ENCODE peak calls at places on chromosomes 2 and 18, in nine cellular contexts. One of them, this sample, is unnamed.

GRCh38 chr2:42784204-42784880 is 8.0 kb downstream of the HAAO start:
- DNase-seq in heart left ventricle: no peak
- DNase-seq in DND-41: no peak
- DNase-seq in aorta: peak; percentile 24
- DNase-seq in cardiac muscle cell: no peak
- DNase-seq in CD8-positive, alpha-beta memory T cell: no peak
- DNase-seq in PC-9: no peak
- DNase-seq in astrocyte: no peak
- DNase-seq in esophagus squamous epithelium: no peak
- DNase-seq in this sample: no peak

GRCh38 chr2:199911052-199911876 is at the start of gene C2orf69:
- DNase-seq in heart left ventricle: peak; percentile 97
- DNase-seq in PC-9: peak; percentile 92
- DNase-seq in CD8-positive, alpha-beta memory T cell: peak; percentile 88
- DNase-seq in DND-41: peak; percentile 97
- DNase-seq in astrocyte: peak; percentile 91
- DNase-seq in aorta: peak; percentile 98
- DNase-seq in esophagus squamous epithelium: peak; percentile 71
- DNase-seq in cardiac muscle cell: peak; percentile 97
- DNase-seq in this sample: peak; percentile 94

GRCh38 chr18:10182009-10182624 is 268.3 kb downstream of the VAPA start:
- DNase-seq in DND-41: no peak
- DNase-seq in aorta: no peak
- DNase-seq in PC-9: peak; percentile 61
- DNase-seq in CD8-positive, alpha-beta memory T cell: no peak
- DNase-seq in esophagus squamous epithelium: no peak
- DNase-seq in astrocyte: no peak
- DNase-seq in cardiac muscle cell: no peak
- DNase-seq in heart left ventricle: no peak
- DNase-seq in this sample: no peak

GRCh38 chr2:73265298-73266060 is 18.8 kb downstream of the FBXO41 start:
- DNase-seq in CD8-positive, alpha-beta memory T cell: no peak
- DNase-seq in astrocyte: no peak
- DNase-seq in PC-9: no peak
- DNase-seq in aorta: no peak
- DNase-seq in esophagus squamous epithelium: no peak
- DNase-seq in DND-41: no peak
- DNase-seq in heart left ventricle: no peak
- DNase-seq in cardiac muscle cell: no peak
- DNase-seq in this sample: no peak

GRCh38 chr2:54411801-54412354 is 44.2 kb upstream of the SPTBN1 start:
- DNase-seq in astrocyte: peak; percentile 22
- DNase-seq in cardiac muscle cell: peak; percentile 36
- DNase-seq in CD8-positive, alpha-beta memory T cell: no peak
- DNase-seq in esophagus squamous epithelium: no peak
- DNase-seq in heart left ventricle: no peak
- DNase-seq in aorta: no peak
- DNase-seq in DND-41: no peak
- DNase-seq in PC-9: no peak
- DNase-seq in this sample: no peak

GRCh38 chr2:67854103-67854502 is 208.7 kb downstream of the C1D start:
- DNase-seq in PC-9: peak; percentile 16
- DNase-seq in esophagus squamous epithelium: no peak
- DNase-seq in heart left ventricle: no peak
- DNase-seq in DND-41: no peak
- DNase-seq in aorta: no peak
- DNase-seq in cardiac muscle cell: no peak
- DNase-seq in astrocyte: no peak
- DNase-seq in CD8-positive, alpha-beta memory T cell: no peak
- DNase-seq in this sample: no peak

GRCh38 chr2:136288249-136288648 is 170.3 kb upstream of the CXCR4 start:
- DNase-seq in CD8-positive, alpha-beta memory T cell: no peak
- DNase-seq in DND-41: no peak
- DNase-seq in astrocyte: no peak
- DNase-seq in heart left ventricle: no peak
- DNase-seq in aorta: no peak
- DNase-seq in cardiac muscle cell: no peak
- DNase-seq in esophagus squamous epithelium: no peak
- DNase-seq in PC-9: no peak
- DNase-seq in this sample: no peak

GRCh38 chr2:231926761-231927565 is 767 bp upstream of the NPPC start:
- DNase-seq in PC-9: no peak
- DNase-seq in cardiac muscle cell: peak; percentile 23
- DNase-seq in CD8-positive, alpha-beta memory T cell: no peak
- DNase-seq in esophagus squamous epithelium: no peak
- DNase-seq in heart left ventricle: no peak
- DNase-seq in astrocyte: no peak
- DNase-seq in DND-41: no peak
- DNase-seq in aorta: peak; percentile 29
- DNase-seq in this sample: no peak

GRCh38 chr2:85405076-85405402 is 5.1 kb downstream of the CAPG start:
- DNase-seq in heart left ventricle: no peak
- DNase-seq in cardiac muscle cell: no peak
- DNase-seq in esophagus squamous epithelium: no peak
- DNase-seq in aorta: no peak
- DNase-seq in PC-9: no peak
- DNase-seq in DND-41: no peak
- DNase-seq in astrocyte: no peak
- DNase-seq in CD8-positive, alpha-beta memory T cell: no peak
- DNase-seq in this sample: no peak

GRCh38 chr18:24010673-24011072 is 3.9 kb upstream of the TTC39C start:
- DNase-seq in aorta: no peak
- DNase-seq in cardiac muscle cell: no peak
- DNase-seq in DND-41: no peak
- DNase-seq in esophagus squamous epithelium: no peak
- DNase-seq in CD8-positive, alpha-beta memory T cell: no peak
- DNase-seq in PC-9: no peak
- DNase-seq in astrocyte: no peak
- DNase-seq in heart left ventricle: no peak
- DNase-seq in this sample: no peak

GRCh38 chr2:68368657-68369339 is 3.7 kb downstream of the PLEK start:
- DNase-seq in esophagus squamous epithelium: no peak
- DNase-seq in aorta: peak; percentile 62
- DNase-seq in astrocyte: peak; percentile 85
- DNase-seq in DND-41: no peak
- DNase-seq in PC-9: no peak
- DNase-seq in CD8-positive, alpha-beta memory T cell: no peak
- DNase-seq in cardiac muscle cell: no peak
- DNase-seq in heart left ventricle: no peak
- DNase-seq in this sample: no peak

GRCh38 chr2:239227661-239228371 is 173.0 kb downstream of the HDAC4 start:
- DNase-seq in CD8-positive, alpha-beta memory T cell: no peak
- DNase-seq in astrocyte: peak; percentile 33
- DNase-seq in esophagus squamous epithelium: no peak
- DNase-seq in PC-9: no peak
- DNase-seq in heart left ventricle: peak; percentile 67
- DNase-seq in cardiac muscle cell: no peak
- DNase-seq in DND-41: no peak
- DNase-seq in aorta: no peak
- DNase-seq in this sample: peak; percentile 73

GRCh38 chr2:215900203-215900611 is 113.1 kb downstream of the MREG start:
- DNase-seq in astrocyte: no peak
- DNase-seq in esophagus squamous epithelium: no peak
- DNase-seq in cardiac muscle cell: no peak
- DNase-seq in heart left ventricle: no peak
- DNase-seq in CD8-positive, alpha-beta memory T cell: no peak
- DNase-seq in DND-41: no peak
- DNase-seq in PC-9: peak; percentile 74
- DNase-seq in aorta: peak; percentile 54
- DNase-seq in this sample: peak; percentile 60

GRCh38 chr2:60488291-60488690 is 65.2 kb downstream of the BCL11A start:
- DNase-seq in PC-9: no peak
- DNase-seq in astrocyte: no peak
- DNase-seq in DND-41: no peak
- DNase-seq in CD8-positive, alpha-beta memory T cell: no peak
- DNase-seq in esophagus squamous epithelium: no peak
- DNase-seq in aorta: no peak
- DNase-seq in heart left ventricle: no peak
- DNase-seq in cardiac muscle cell: no peak
- DNase-seq in this sample: no peak

GRCh38 chr2:216216951-216217903 is 108.1 kb downstream of the XRCC5 start:
- DNase-seq in PC-9: peak; percentile 61
- DNase-seq in esophagus squamous epithelium: no peak
- DNase-seq in heart left ventricle: no peak
- DNase-seq in astrocyte: peak; percentile 46
- DNase-seq in cardiac muscle cell: no peak
- DNase-seq in aorta: no peak
- DNase-seq in DND-41: no peak
- DNase-seq in CD8-positive, alpha-beta memory T cell: no peak
- DNase-seq in this sample: no peak

GRCh38 chr2:129404000-129404700 is 575.3 kb upstream of the RAB6C start:
- DNase-seq in DND-41: no peak
- DNase-seq in esophagus squamous epithelium: no peak
- DNase-seq in PC-9: no peak
- DNase-seq in aorta: no peak
- DNase-seq in cardiac muscle cell: no peak
- DNase-seq in CD8-positive, alpha-beta memory T cell: no peak
- DNase-seq in heart left ventricle: no peak
- DNase-seq in astrocyte: no peak
- DNase-seq in this sample: no peak

GRCh38 chr2:223123859-223124610 is 72.0 kb downstream of the KCNE4 start:
- DNase-seq in aorta: no peak
- DNase-seq in esophagus squamous epithelium: no peak
- DNase-seq in PC-9: no peak
- DNase-seq in heart left ventricle: no peak
- DNase-seq in astrocyte: no peak
- DNase-seq in DND-41: no peak
- DNase-seq in cardiac muscle cell: no peak
- DNase-seq in CD8-positive, alpha-beta memory T cell: no peak
- DNase-seq in this sample: no peak

GRCh38 chr2:46042711-46043110 is 254.5 kb upstream of the EPAS1 start:
- DNase-seq in cardiac muscle cell: no peak
- DNase-seq in CD8-positive, alpha-beta memory T cell: no peak
- DNase-seq in aorta: no peak
- DNase-seq in heart left ventricle: no peak
- DNase-seq in esophagus squamous epithelium: no peak
- DNase-seq in DND-41: no peak
- DNase-seq in astrocyte: no peak
- DNase-seq in PC-9: no peak
- DNase-seq in this sample: no peak

DNA sequence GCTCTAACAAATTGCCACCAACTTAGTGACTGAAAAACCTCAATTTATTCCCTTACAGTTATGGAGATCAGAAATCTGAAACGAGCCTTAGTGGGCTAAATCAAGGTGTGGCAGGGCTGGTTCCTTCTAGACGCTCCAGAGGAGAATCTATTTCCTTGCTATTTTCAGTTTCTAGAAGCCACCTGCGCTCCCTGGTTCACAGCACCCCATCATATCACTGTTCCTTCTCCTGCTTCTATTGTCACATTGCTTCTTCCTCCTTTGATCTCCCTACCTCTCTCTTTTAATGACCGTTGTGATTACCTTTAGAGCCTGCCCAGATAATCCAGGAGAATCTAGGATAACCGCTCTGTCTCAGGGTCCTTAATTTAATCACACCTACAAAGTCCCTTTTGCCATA is 596.6 kb downstream of the PLCL1 start:
- DNase-seq in CD8-positive, alpha-beta memory T cell: no peak
- DNase-seq in heart left ventricle: no peak
- DNase-seq in astrocyte: no peak
- DNase-seq in aorta: no peak
- DNase-seq in PC-9: no peak
- DNase-seq in DND-41: no peak
- DNase-seq in cardiac muscle cell: no peak
- DNase-seq in esophagus squamous epithelium: no peak
- DNase-seq in this sample: no peak
- H3K36me3 ChIP-seq in CD8-positive, alpha-beta memory T cell: no peaks in the 10 kb centered on the region
- H3K36me3 ChIP-seq in heart left ventricle: no peaks in the 10 kb centered on the region
- H3K36me3 ChIP-seq in astrocyte: no peaks in the 10 kb centered on the region
- H3K36me3 ChIP-seq in aorta: no peaks in the 10 kb centered on the region
- H3K36me3 ChIP-seq in PC-9: no peaks in the 10 kb centered on the region
- H3K36me3 ChIP-seq in DND-41: no peaks in the 10 kb centered on the region
- H3K36me3 ChIP-seq in cardiac muscle cell: no peaks in the 10 kb centered on the region
- H3K36me3 ChIP-seq in esophagus squamous epithelium: no peaks in the 10 kb centered on the region
- H3K36me3 ChIP-seq in this sample: no peaks in the 10 kb centered on the region

GRCh38 chr18:14916851-14917250 is 168.9 kb downstream of the ANKRD30B start:
- DNase-seq in heart left ventricle: no peak
- DNase-seq in DND-41: no peak
- DNase-seq in CD8-positive, alpha-beta memory T cell: no peak
- DNase-seq in astrocyte: no peak
- DNase-seq in cardiac muscle cell: no peak
- DNase-seq in esophagus squamous epithelium: no peak
- DNase-seq in aorta: no peak
- DNase-seq in PC-9: no peak
- DNase-seq in this sample: no peak

GRCh38 chr18:14916181-14916580 is 168.2 kb downstream of the ANKRD30B start:
- DNase-seq in astrocyte: no peak
- DNase-seq in PC-9: no peak
- DNase-seq in heart left ventricle: no peak
- DNase-seq in CD8-positive, alpha-beta memory T cell: no peak
- DNase-seq in aorta: no peak
- DNase-seq in esophagus squamous epithelium: no peak
- DNase-seq in DND-41: no peak
- DNase-seq in cardiac muscle cell: no peak
- DNase-seq in this sample: no peak

GRCh38 chr18:14919666-14920065 is 171.7 kb downstream of the ANKRD30B start:
- DNase-seq in esophagus squamous epithelium: no peak
- DNase-seq in astrocyte: no peak
- DNase-seq in PC-9: no peak
- DNase-seq in CD8-positive, alpha-beta memory T cell: no peak
- DNase-seq in heart left ventricle: no peak
- DNase-seq in cardiac muscle cell: no peak
- DNase-seq in DND-41: no peak
- DNase-seq in aorta: no peak
- DNase-seq in this sample: no peak

GRCh38 chr18:14914771-14915170 is 166.8 kb downstream of the ANKRD30B start:
- DNase-seq in heart left ventricle: no peak
- DNase-seq in DND-41: no peak
- DNase-seq in cardiac muscle cell: no peak
- DNase-seq in CD8-positive, alpha-beta memory T cell: no peak
- DNase-seq in esophagus squamous epithelium: no peak
- DNase-seq in PC-9: no peak
- DNase-seq in astrocyte: no peak
- DNase-seq in aorta: no peak
- DNase-seq in this sample: no peak

GRCh38 chr18:14917311-14917710 is 169.3 kb downstream of the ANKRD30B start:
- DNase-seq in PC-9: no peak
- DNase-seq in DND-41: no peak
- DNase-seq in astrocyte: no peak
- DNase-seq in aorta: no peak
- DNase-seq in CD8-positive, alpha-beta memory T cell: no peak
- DNase-seq in heart left ventricle: no peak
- DNase-seq in cardiac muscle cell: no peak
- DNase-seq in esophagus squamous epithelium: no peak
- DNase-seq in this sample: no peak
- H3K9me3 ChIP-seq in PC-9: no peaks in the 10 kb centered on the region
- H3K9me3 ChIP-seq in DND-41: no peaks in the 10 kb centered on the region
- H3K9me3 ChIP-seq in astrocyte: peaks cover 20% of the 10 kb centered on the region
- H3K9me3 ChIP-seq in aorta: no peaks in the 10 kb centered on the region
- H3K9me3 ChIP-seq in CD8-positive, alpha-beta memory T cell: no peaks in the 10 kb centered on the region
- H3K9me3 ChIP-seq in heart left ventricle: no peaks in the 10 kb centered on the region
- H3K9me3 ChIP-seq in cardiac muscle cell: no peaks in the 10 kb centered on the region
- H3K9me3 ChIP-seq in esophagus squamous epithelium: peaks cover 12% of the 10 kb centered on the region
- H3K9me3 ChIP-seq in this sample: no peaks in the 10 kb centered on the region

GRCh38 chr2:98608118-98608961 is at the start of the genes COA5 and UNC50:
- DNase-seq in heart left ventricle: peak; percentile 94
- DNase-seq in esophagus squamous epithelium: peak; percentile 33
- DNase-seq in cardiac muscle cell: peak; percentile 94
- DNase-seq in astrocyte: peak; percentile 90
- DNase-seq in aorta: peak; percentile 96
- DNase-seq in DND-41: peak; percentile 91
- DNase-seq in CD8-positive, alpha-beta memory T cell: peak; percentile 91
- DNase-seq in PC-9: peak; percentile 83
- DNase-seq in this sample: peak; percentile 93
- H3K36me3 ChIP-seq in heart left ventricle: peaks cover 4% of the 10 kb centered on the region
- H3K36me3 ChIP-seq in esophagus squamous epithelium: no peaks in the 10 kb centered on the region
- H3K36me3 ChIP-seq in cardiac muscle cell: peaks cover 28% of the 10 kb centered on the region
- H3K36me3 ChIP-seq in astrocyte: peaks cover 9% of the 10 kb centered on the region
- H3K36me3 ChIP-seq in aorta: peaks cover under 1% of the 10 kb centered on the region
- H3K36me3 ChIP-seq in DND-41: peaks cover 39% of the 10 kb centered on the region
- H3K36me3 ChIP-seq in CD8-positive, alpha-beta memory T cell: peaks cover 6% of the 10 kb centered on the region
- H3K36me3 ChIP-seq in PC-9: peaks cover 31% of the 10 kb centered on the region
- H3K36me3 ChIP-seq in this sample: peaks cover 43% of the 10 kb centered on the region

GRCh38 chr2:66437601-66438497 is 2.9 kb downstream of the MEIS1 start:
- DNase-seq in PC-9: no peak
- DNase-seq in aorta: peak; percentile 45
- DNase-seq in astrocyte: no peak
- DNase-seq in DND-41: no peak
- DNase-seq in esophagus squamous epithelium: no peak
- DNase-seq in CD8-positive, alpha-beta memory T cell: no peak
- DNase-seq in cardiac muscle cell: peak; percentile 55
- DNase-seq in heart left ventricle: peak; percentile 45
- DNase-seq in this sample: no peak
- H3K9me3 ChIP-seq in PC-9: no peaks in the 10 kb centered on the region
- H3K9me3 ChIP-seq in aorta: no peaks in the 10 kb centered on the region
- H3K9me3 ChIP-seq in astrocyte: no peaks in the 10 kb centered on the region
- H3K9me3 ChIP-seq in DND-41: no peaks in the 10 kb centered on the region
- H3K9me3 ChIP-seq in esophagus squamous epithelium: no peaks in the 10 kb centered on the region
- H3K9me3 ChIP-seq in CD8-positive, alpha-beta memory T cell: no peaks in the 10 kb centered on the region
- H3K9me3 ChIP-seq in cardiac muscle cell: no peaks in the 10 kb centered on the region
- H3K9me3 ChIP-seq in heart left ventricle: no peaks in the 10 kb centered on the region
- H3K9me3 ChIP-seq in this sample: no peaks in the 10 kb centered on the region

This sample was measured in psoas muscle.